ENCODE peak calls at places on chromosomes 3 and 15, in six cellular contexts. B is OCI-LY7, K is heart right ventricle, M is prostate gland, Y is sigmoid colon, L is heart left ventricle. Z is an unnamed sample.

GRCh38 chr3:128081846-128082245 is 29.6 kb downstream of the SEC61A1 start:
- DNase-seq in B (no peak), K (no peak), M (no peak), Y (peak; percentile 15), L (no peak), Z (no peak)

GRCh38 chr3:72270072-72270611 is 485.2 kb upstream of the PROK2 start:
- DNase-seq in B (no peak), K (peak; percentile 87), M (peak; percentile 65), Y (peak; percentile 95), L (peak; percentile 83), Z (peak; percentile 78)

GRCh38 chr3:28743843-28744242 is 395.2 kb upstream of the AZI2 start:
- DNase-seq in B (no peak), K (no peak), M (peak; percentile 66), Y (no peak), L (no peak), Z (no peak)

GRCh38 chr15:79084308-79084968 is 6.1 kb downstream of the RASGRF1 start:
- DNase-seq in B (no peak), K (no peak), M (no peak), Y (no peak), L (no peak), Z (no peak)

GRCh38 chr3:181698263-181698944 is 13.3 kb upstream of the SOX2 start:
- DNase-seq in B (no peak), K (no peak), M (no peak), Y (no peak), L (no peak), Z (no peak)

GRCh38 chr15:80825361-80826030 is 46.3 kb downstream of the CEMIP start:
- DNase-seq in B (no peak), K (peak; percentile 7), M (peak; percentile 61), Y (no peak), L (no peak), Z (peak; percentile 63)

GRCh38 chr3:152524198-152525140 is 255.7 kb downstream of the MBNL1 start:
- DNase-seq in B (peak; percentile 56), K (peak; percentile 59), M (peak; percentile 46), Y (no peak), L (peak; percentile 35), Z (no peak)

GRCh38 chr3:172312711-172313110 is 135.5 kb downstream of the GHSR start:
- DNase-seq in B (no peak), K (no peak), M (no peak), Y (no peak), L (no peak), Z (no peak)

GRCh38 chr15:75030424-75030823 is 7.0 kb downstream of the PPCDC start:
- DNase-seq in B (no peak), K (no peak), M (no peak), Y (no peak), L (no peak), Z (no peak)

GRCh38 chr3:131231710-131232348 is 149.7 kb upstream of the NUDT16 start:
- DNase-seq in B (no peak), K (no peak), M (no peak), Y (no peak), L (no peak), Z (no peak)

GRCh38 chr3:70614111-70614510 is 301.7 kb upstream of the MDFIC2 start:
- DNase-seq in B (no peak), K (no peak), M (no peak), Y (no peak), L (no peak), Z (no peak)

GRCh38 chr3:51350751-51351150 is 34.3 kb upstream of the MANF start:
- DNase-seq in B (no peak), K (no peak), M (no peak), Y (peak; percentile 11), L (no peak), Z (no peak)

GRCh38 chr3:126468028-126468891 is 7.4 kb downstream of the ZXDC start:
- DNase-seq in B (no peak), K (no peak), M (no peak), Y (peak; percentile 64), L (peak; percentile 15), Z (no peak)

GRCh38 chr15:63523306-63523990 is 19.1 kb downstream of the USP3 start:
- DNase-seq in B (no peak), K (no peak), M (no peak), Y (no peak), L (no peak), Z (no peak)

GRCh38 chr15:46857103-46857502 is 860.2 kb upstream of the SEMA6D start:
- DNase-seq in B (no peak), K (no peak), M (no peak), Y (no peak), L (no peak), Z (no peak)

GRCh38 chr3:60622349-60622748 is 628.9 kb downstream of the FHIT start:
- DNase-seq in B (no peak), K (no peak), M (no peak), Y (no peak), L (no peak), Z (no peak)

GRCh38 chr3:143237036-143237688 is 117.6 kb downstream of the CHST2 start:
- DNase-seq in B (no peak), K (no peak), M (no peak), Y (no peak), L (no peak), Z (no peak)

GRCh38 chr15:92005154-92005553 is 151.6 kb downstream of the SLCO3A1 start:
- DNase-seq in B (peak; percentile 81), K (no peak), M (no peak), Y (no peak), L (no peak), Z (no peak)

GRCh38 chr3:115922681-115923347 is 299.5 kb downstream of the GAP43 start:
- DNase-seq in B (no peak), K (no peak), M (peak; percentile 22), Y (no peak), L (no peak), Z (no peak)

GRCh38 chr3:43710607-43711006 is 19.9 kb downstream of the ABHD5 start:
- DNase-seq in B (no peak), K (no peak), M (no peak), Y (no peak), L (no peak), Z (no peak)

GRCh38 chr3:139312959-139313358 is 30.9 kb upstream of the MRPS22 start:
- DNase-seq in B (no peak), K (no peak), M (no peak), Y (no peak), L (no peak), Z (no peak)

DNA sequence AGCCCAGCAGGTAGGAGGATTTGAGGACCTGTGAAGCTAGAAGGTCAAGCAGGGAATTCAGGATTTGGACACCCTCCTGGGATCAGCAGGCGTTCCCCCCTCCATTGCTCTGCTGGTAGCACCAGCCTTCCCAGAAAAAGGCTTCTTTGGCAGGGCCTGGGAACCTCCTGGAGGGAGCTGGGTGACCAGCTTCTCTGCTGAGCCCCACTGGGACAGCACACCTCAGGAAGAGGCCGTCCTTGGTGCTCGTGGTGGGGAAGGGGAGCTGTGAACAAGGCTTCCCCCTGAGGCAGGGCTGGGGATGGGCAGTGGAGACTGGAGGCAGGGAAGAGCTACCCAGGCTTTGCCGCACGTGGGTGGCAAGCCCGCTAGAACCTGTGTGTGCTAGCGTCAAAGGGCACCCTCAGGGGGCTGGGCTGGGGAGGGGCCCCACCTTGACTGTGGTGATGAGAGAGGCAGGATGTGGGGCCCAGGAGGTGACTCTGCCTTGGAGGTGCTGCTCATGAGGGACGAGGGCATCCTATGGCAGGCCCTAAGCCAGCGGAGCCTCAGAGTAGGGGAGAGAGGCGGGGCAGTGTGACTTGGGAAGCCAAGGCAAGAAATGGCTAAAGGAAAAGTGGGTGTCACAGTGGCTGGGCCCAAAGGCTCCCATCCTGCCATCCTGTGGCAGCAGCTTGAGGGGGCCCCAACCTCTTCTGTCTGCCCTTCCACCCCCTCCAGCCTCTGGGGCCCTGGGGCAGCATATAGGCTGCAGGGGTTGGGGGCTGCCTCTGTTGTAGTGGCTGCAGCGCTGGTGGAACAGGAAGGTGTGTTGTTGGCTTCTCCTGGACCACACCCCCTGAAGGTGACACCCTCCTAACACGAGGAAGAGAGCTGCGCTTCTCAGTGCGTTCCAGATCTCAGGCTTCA is 20.7 kb downstream of the KLF13 start:
- DNase-seq in B (peak; percentile 50), K (no peak), M (no peak), Y (no peak), L (peak; percentile 30), Z (no peak)
- H3K4me1 ChIP-seq in B (peaks cover 97% of the 10 kb centered on the region), K (peaks cover 100% of the 10 kb centered on the region), M (peaks cover 6% of the 10 kb centered on the region), Y (no peaks in the 10 kb centered on the region), L (peaks cover 100% of the 10 kb centered on the region), Z (peaks cover 32% of the 10 kb centered on the region)

GRCh38 chr15:85485956-85486567 is 105.7 kb downstream of the AKAP13 start:
- DNase-seq in B (peak; percentile 81), K (peak; percentile 67), M (peak; percentile 82), Y (no peak), L (peak; percentile 62), Z (peak; percentile 77)
- TF ChIP-seq CTCF in B (peak; percentile 91), K (peak; percentile 69), M (peak; percentile 79), Y (peak; percentile 44), L (peak; percentile 87), Z (peak; percentile 89)

GRCh38 chr3:104896624-104897023 is 470.1 kb upstream of the ALCAM start:
- DNase-seq in B (no peak), K (no peak), M (no peak), Y (no peak), L (no peak), Z (no peak)
- H3K4me3 ChIP-seq in B (no peak overlapping the region), K (no peak overlapping the region), M (no peak overlapping the region), Y (no peak overlapping the region), L (no peak overlapping the region), Z (no peak overlapping the region)

GRCh38 chr15:90751300-90751825 is 34.2 kb downstream of the BLM start:
- DNase-seq in B (no peak), K (no peak), M (no peak), Y (no peak), L (no peak), Z (no peak)

GRCh38 chr15:90744759-90745402 is 27.7 kb downstream of the BLM start:
- DNase-seq in B (no peak), K (no peak), M (no peak), Y (no peak), L (no peak), Z (no peak)

GRCh38 chr15:90750186-90750585 is 33.0 kb downstream of the BLM start:
- DNase-seq in B (no peak), K (no peak), M (no peak), Y (no peak), L (no peak), Z (no peak)

GRCh38 chr15:90749754-90750153 is 32.6 kb downstream of the BLM start:
- DNase-seq in B (no peak), K (no peak), M (no peak), Y (no peak), L (no peak), Z (no peak)
- H3K4me1 ChIP-seq in B (no peaks in the 10 kb centered on the region), K (no peaks in the 10 kb centered on the region), M (no peaks in the 10 kb centered on the region), Y (no peaks in the 10 kb centered on the region), L (no peaks in the 10 kb centered on the region), Z (no peaks in the 10 kb centered on the region)

GRCh38 chr3:62659660-62660059 is 215.6 kb downstream of the CADPS start:
- DNase-seq in B (peak; percentile 48), K (no peak), M (no peak), Y (no peak), L (no peak), Z (no peak)
- TF ChIP-seq CTCF in B (peak; percentile 87), K (no peak), M (no peak), Y (no peak), L (no peak), Z (no peak)

Z was measured in breast epithelium.